ENCODE peak calls at places on chromosome 17, in four cellular contexts. Z is uterus, P is fibroblast of pulmonary artery, W is left lung. O is an unnamed sample.

GRCh38 chr17:67994827-67995567 is 1.3 kb downstream of the C17orf58 start:
- DNase-seq in W (no peak), Z (peak), P (peak), O (peak)

GRCh38 chr17:78127240-78127887 is 1.2 kb downstream of the TMC6 start:
- DNase-seq in P (no peak), W (peak), Z (no peak), O (no peak)

GRCh38 chr17:32191306-32191705 is 49.0 kb downstream of the RHOT1 start:
- DNase-seq in Z (no peak), W (no peak), P (peak), O (no peak)

GRCh38 chr17:53032861-53033271 is 789.9 kb upstream of the KIF2B start:
- DNase-seq in W (no peak), Z (no peak), P (peak), O (peak)

GRCh38 chr17:6161456-6161855 is 91.3 kb downstream of the WSCD1 start:
- DNase-seq in P (no peak), W (no peak), Z (no peak), O (no peak)

GRCh38 chr17:76995352-76996105 is 127.3 kb downstream of the MGAT5B start:
- DNase-seq in P (no peak), Z (no peak), W (no peak), O (no peak)

GRCh38 chr17:13967416-13967815 is 101.9 kb upstream of the COX10 start:
- DNase-seq in Z (no peak), W (no peak), P (no peak), O (no peak)

GRCh38 chr17:1474402-1475189 is 17.9 kb downstream of the MYO1C start:
- DNase-seq in P (no peak), Z (no peak), W (no peak), O (no peak)

GRCh38 chr17:27322026-27322425 is 28.1 kb downstream of the WSB1 start:
- DNase-seq in Z (no peak), P (no peak), W (no peak), O (no peak)

GRCh38 chr17:83160443-83161297 is 81.3 kb downstream of the METRNL start:
- DNase-seq in W (peak), P (no peak), Z (no peak), O (no peak)

GRCh38 chr17:81350320-81350686 is 45.0 kb upstream of the BAHCC1 start:
- DNase-seq in P (no peak), Z (no peak), W (no peak), O (no peak)

GRCh38 chr17:38674749-38675615 is at the start of gene EPOP:
- DNase-seq in W (peak), Z (peak), P (peak), O (peak)

GRCh38 chr17:27654654-27655524 is 23.9 kb downstream of the LGALS9 start:
- DNase-seq in W (peak), P (peak), Z (peak), O (peak)

GRCh38 chr17:75473246-75473645 is 16.8 kb downstream of the TMEM94 start:
- DNase-seq in W (no peak), Z (no peak), P (peak), O (no peak)

GRCh38 chr17:73595931-73596330 is 48.3 kb downstream of the SDK2 start:
- DNase-seq in W (peak), P (no peak), Z (no peak), O (no peak)

GRCh38 chr17:56679148-56679766 is 85.8 kb downstream of the NOG start:
- DNase-seq in P (peak), W (no peak), Z (no peak), O (no peak)

GRCh38 chr17:79631640-79632431 is 21.0 kb upstream of the RBFOX3 start:
- DNase-seq in Z (peak), P (no peak), W (no peak), O (no peak)

GRCh38 chr17:416293-417206 is 63.9 kb upstream of the RPH3AL start:
- DNase-seq in P (no peak), W (peak), Z (no peak), O (peak)

GRCh38 chr17:9529033-9529748 is 46.4 kb downstream of the STX8 start:
- DNase-seq in P (peak), Z (no peak), W (no peak), O (no peak)

GRCh38 chr17:19753661-19754463 is 5.8 kb upstream of the ALDH3A1 start:
- DNase-seq in P (no peak), Z (no peak), W (peak), O (peak)

GRCh38 chr17:10105513-10106001 is 92.8 kb downstream of the GAS7 start:
- DNase-seq in P (peak), Z (peak), W (no peak), O (no peak)

GRCh38 chr17:50263293-50264262 is 10.7 kb upstream of the TMEM92 start:
- DNase-seq in W (no peak), P (no peak), Z (peak), O (no peak)

GRCh38 chr17:13513039-13513405 is 88.7 kb downstream of the HS3ST3A1 start:
- DNase-seq in P (peak), W (no peak), Z (no peak), O (no peak)

GRCh38 chr17:7654832-7655540 is 4.3 kb downstream of the ATP1B2 start:
- DNase-seq in W (no peak), Z (no peak), P (peak), O (no peak)

GRCh38 chr17:29256735-29257466 is 10.2 kb downstream of the CRYBA1 start:
- DNase-seq in W (no peak), P (peak), Z (no peak), O (no peak)

GRCh38 chr17:62705781-62706597 is 78.5 kb downstream of the MRC2 start:
- DNase-seq in Z (no peak), W (no peak), P (peak), O (no peak)

GRCh38 chr17:61354895-61355294 is 44.7 kb upstream of the TBX2 start:
- DNase-seq in Z (no peak), W (no peak), P (no peak), O (no peak)
- TF ChIP-seq CTCF in Z (no peak), W (no peak), P (no peak), O (no peak)

GRCh38 chr17:64488301-64488700 is 8.6 kb downstream of the POLG2 start:
- DNase-seq in Z (no peak), W (no peak), P (no peak), O (no peak)
- TF ChIP-seq CTCF in Z (no peak), W (no peak), P (no peak), O (no peak)

GRCh38 chr17:18093616-18094408 is 6.1 kb downstream of the DRG2 start:
- DNase-seq in P (peak), Z (no peak), W (peak), O (peak)
- TF ChIP-seq CTCF in P (peak), Z (no peak), W (no peak), O (no peak)

GRCh38 chr17:66971249-66971648 is 6.7 kb downstream of the CACNG4 start:
- DNase-seq in P (no peak), W (no peak), Z (no peak), O (no peak)
- TF ChIP-seq CTCF in P (no peak), W (no peak), Z (no peak), O (no peak)

GRCh38 chr17:57859601-57860413 is 10.0 kb upstream of the MRPS23 start:
- DNase-seq in Z (peak), W (no peak), P (no peak), O (no peak)

GRCh38 chr17:57858838-57859237 is 9.0 kb upstream of the MRPS23 start:
- DNase-seq in W (no peak), P (no peak), Z (no peak), O (no peak)

GRCh38 chr17:57861737-57862409 is 12.0 kb upstream of the MRPS23 start:
- DNase-seq in P (no peak), Z (peak), W (peak), O (peak)

GRCh38 chr17:57861000-57861736 is 11.3 kb upstream of the MRPS23 start:
- DNase-seq in P (no peak), W (peak), Z (peak), O (peak)

DNA sequence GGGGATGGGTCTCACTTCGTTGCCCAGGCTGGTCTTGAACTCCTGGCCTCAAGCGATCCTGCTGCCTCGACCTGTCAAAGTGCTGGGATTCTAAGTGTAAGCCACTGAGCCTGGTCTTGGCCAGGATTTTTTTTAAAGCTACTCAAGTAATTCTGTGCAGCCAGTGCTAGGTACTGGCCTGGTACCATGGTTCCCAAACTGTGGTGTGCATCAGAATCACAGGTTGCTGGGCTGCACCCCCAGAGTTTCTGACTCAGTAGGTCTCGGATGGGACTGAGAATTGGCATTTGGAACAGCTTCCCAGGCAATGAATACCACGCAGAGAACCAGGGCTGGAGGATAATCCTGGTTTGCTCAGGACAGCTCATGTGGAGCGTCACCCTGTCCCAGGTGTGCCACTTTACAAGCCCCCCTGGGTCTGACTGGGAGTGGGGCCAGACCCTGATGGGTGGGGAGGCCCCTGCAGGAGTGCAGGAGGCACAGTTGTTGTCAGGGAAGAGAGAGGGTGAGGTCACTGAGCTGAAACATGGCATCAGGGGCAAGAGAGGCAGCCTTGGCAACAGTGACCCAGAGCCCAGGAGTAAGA is 10.7 kb upstream of the MRPS23 start:
- DNase-seq in Z (peak), W (peak), P (no peak), O (no peak)
- TF ChIP-seq CTCF in Z (no peak), W (no peak), P (no peak), O (no peak)

DNA sequence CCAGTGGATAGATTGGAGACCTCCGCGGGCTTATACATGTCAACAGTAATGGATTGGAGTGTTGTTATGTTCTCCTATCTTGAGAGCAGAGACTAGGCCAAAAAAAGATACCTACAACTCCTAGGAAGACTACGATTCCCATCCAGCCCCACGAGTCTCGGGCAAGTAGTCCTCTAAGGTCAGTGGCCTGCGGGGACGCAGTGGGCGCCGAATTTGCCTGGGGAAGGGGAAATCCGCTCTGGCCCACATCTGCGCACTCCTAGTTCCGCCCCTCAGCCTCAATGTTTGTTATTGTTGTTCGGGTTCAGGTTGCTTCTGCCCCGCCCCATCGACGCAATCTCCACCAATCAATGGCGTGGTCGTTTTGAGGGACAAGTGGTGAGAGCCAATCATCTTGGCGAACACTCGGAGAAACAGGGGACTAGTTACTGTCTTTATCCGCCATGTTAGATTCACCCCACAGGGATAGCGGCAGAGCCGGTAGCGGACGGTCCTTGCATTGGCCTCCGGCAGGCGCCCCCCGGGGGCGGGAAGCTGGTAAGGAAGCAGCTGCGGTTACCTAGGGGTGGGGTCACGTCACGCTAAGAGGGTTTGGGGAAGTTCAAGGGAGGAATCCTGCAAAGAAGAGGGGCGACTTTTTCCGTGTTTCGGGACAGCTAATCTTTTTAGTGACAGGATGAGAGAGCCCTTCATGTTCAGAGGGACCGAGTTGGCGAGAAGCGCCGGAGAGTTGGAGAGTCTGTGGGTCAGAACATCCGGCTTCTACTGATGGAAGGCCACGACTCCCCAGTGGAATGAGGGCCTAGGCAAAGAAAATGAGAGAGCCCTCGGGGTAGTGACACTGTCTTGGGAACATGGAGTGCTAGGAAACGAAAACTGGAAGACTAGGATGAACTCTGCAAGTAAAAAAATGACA is at the start of gene NBR1:
- DNase-seq in W (peak), Z (peak), P (peak), O (peak)
- TF ChIP-seq CTCF in W (peak), Z (peak), P (peak), O (peak)

DNA sequence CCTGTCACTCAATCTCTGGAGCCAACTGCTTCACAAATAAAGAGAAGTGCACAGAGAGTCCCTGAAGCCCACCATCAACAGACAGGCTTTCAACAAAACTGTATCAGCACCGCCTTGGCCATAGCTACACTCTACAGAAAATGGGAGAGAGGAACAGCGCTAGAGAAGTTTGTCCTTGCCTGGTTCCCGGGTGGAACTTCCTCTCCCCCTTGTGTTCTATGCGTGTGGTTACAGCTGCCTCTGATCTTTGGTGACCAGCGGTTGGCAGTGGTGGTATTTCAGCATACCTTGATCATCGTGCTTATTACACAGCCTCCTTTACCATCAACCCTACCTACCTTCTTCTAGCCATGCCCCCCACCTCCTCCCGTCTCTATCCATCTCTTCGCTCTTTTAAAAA is 91.4 kb upstream of the CCL2 start:
- DNase-seq in P (peak), W (no peak), Z (no peak), O (no peak)
- TF ChIP-seq CTCF in P (peak), W (peak), Z (no peak), O (no peak)

DNA sequence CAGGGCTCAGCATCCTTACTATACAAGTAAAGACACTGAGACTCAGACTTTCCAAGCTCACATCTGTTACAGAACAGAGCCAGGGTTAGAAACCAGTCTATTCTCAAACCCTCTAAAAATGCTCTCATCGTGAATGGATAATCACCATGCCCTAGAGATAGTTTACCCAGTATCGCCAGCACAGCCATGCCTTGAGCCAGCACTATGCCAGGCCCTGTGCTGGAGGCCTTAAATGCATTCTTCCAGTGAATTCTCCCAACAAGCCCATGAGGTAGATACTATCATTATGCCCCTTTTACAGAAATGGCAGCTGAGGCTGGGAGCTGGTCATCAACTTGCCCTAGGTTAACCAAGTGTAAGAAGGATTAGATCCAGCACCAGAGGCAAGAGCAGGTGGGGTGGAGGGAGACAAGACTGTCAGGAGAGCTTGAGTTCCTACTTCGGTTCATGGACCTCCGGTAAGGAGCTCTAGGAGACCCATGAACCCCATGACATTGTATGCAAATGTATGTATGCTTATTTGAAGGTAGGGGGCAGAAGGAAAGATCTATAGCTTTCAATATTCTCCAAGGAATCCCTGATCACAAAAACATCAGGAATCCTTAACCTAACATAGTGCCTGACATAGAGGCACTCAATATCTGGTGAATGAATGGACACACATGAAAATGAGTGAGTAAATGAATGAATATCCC is 5.2 kb downstream of the KRT14 start:
- DNase-seq in Z (no peak), W (no peak), P (no peak), O (no peak)
- TF ChIP-seq CTCF in Z (no peak), W (no peak), P (no peak), O (no peak)

GRCh38 chr17:21001111-21001812 is 41.5 kb downstream of the USP22 start:
- DNase-seq in W (no peak), P (no peak), Z (no peak), O (no peak)

GRCh38 chr17:21001813-21002221 is 41.0 kb downstream of the USP22 start:
- DNase-seq in W (no peak), Z (no peak), P (no peak), O (no peak)

GRCh38 chr17:20998571-20999043 is 44.2 kb downstream of the USP22 start:
- DNase-seq in Z (no peak), P (no peak), W (no peak), O (no peak)

GRCh38 chr17:20999044-20999573 is 43.7 kb downstream of the USP22 start:
- DNase-seq in Z (peak), W (no peak), P (peak), O (peak)

GRCh38 chr17:20999841-21000532 is 42.8 kb downstream of the USP22 start:
- DNase-seq in W (no peak), P (no peak), Z (no peak), O (no peak)
- TF ChIP-seq CTCF in W (no peak), P (no peak), Z (no peak), O (no peak)

O was measured in thyroid gland.